ENCODE peak calls at places on chromosomes 12 and 14, in ten cellular contexts. Q, T, H, E, C, V, P, Z, S and L are unnamed samples.

GRCh38 chr12:26123482-26123980 is 1.3 kb downstream of the BHLHE41 start:
- DNase-seq in Q (no peak), T (no peak), H (no peak), E (no peak), C (no peak), V (no peak), P (no peak), Z (no peak), S (no peak), L (no peak)

GRCh38 chr12:44667461-44667860 is 208.7 kb downstream of the NELL2 start:
- DNase-seq in Q (no peak), T (no peak), H (no peak), E (no peak), C (no peak), V (no peak), P (no peak), Z (no peak), S (no peak), L (no peak)

GRCh38 chr12:66733321-66733720 is 54.4 kb upstream of the GRIP1 start:
- DNase-seq in Q (no peak), T (no peak), H (no peak), E (no peak), C (no peak), V (no peak), P (no peak), Z (no peak), S (no peak), L (no peak)

GRCh38 chr14:66601932-66602578 is 94.1 kb downstream of the GPHN start:
- DNase-seq in Q (no peak), T (no peak), H (no peak), E (no peak), C (no peak), V (no peak), P (no peak), Z (no peak), S (no peak), L (no peak)

GRCh38 chr14:69547701-69548348 is 26.8 kb downstream of the CCDC177 start:
- DNase-seq in Q (no peak), T (no peak), H (no peak), E (no peak), C (peak), V (no peak), P (no peak), Z (peak), S (peak), L (no peak)

GRCh38 chr12:131242741-131243496 is 289.2 kb downstream of the ADGRD1 start:
- DNase-seq in Q (no peak), T (no peak), H (no peak), E (no peak), C (no peak), V (peak), P (peak), Z (no peak), S (peak), L (no peak)

GRCh38 chr14:105980224-105980623 is 453.8 kb downstream of the TMEM121 start:
- DNase-seq in Q (no peak), T (no peak), H (no peak), E (no peak), C (no peak), V (peak), P (peak), Z (no peak), S (no peak), L (no peak)

GRCh38 chr14:99571303-99571986 is 32.6 kb downstream of the CCDC85C start:
- DNase-seq in Q (no peak), T (no peak), H (no peak), E (no peak), C (no peak), V (no peak), P (no peak), Z (no peak), S (no peak), L (no peak)

GRCh38 chr12:12294215-12295005 is 27.6 kb upstream of the LRP6 start:
- DNase-seq in Q (no peak), T (no peak), H (no peak), E (no peak), C (no peak), V (no peak), P (no peak), Z (peak), S (peak), L (no peak)

GRCh38 chr12:102120564-102120873 is 536 bp downstream of the PARPBP start:
- DNase-seq in Q (no peak), T (no peak), H (no peak), E (no peak), C (no peak), V (peak), P (no peak), Z (no peak), S (peak), L (no peak)

GRCh38 chr12:16184691-16185090 is 92.8 kb downstream of the SLC15A5 start:
- DNase-seq in Q (no peak), T (no peak), H (no peak), E (no peak), C (no peak), V (no peak), P (no peak), Z (no peak), S (no peak), L (no peak)

GRCh38 chr14:75612157-75612556 is 33.7 kb downstream of the FLVCR2 start:
- DNase-seq in Q (no peak), T (no peak), H (no peak), E (no peak), C (no peak), V (no peak), P (no peak), Z (no peak), S (no peak), L (no peak)

GRCh38 chr14:36217732-36218131 is 41.2 kb upstream of the PTCSC3 start:
- DNase-seq in Q (no peak), T (no peak), H (no peak), E (no peak), C (no peak), V (no peak), P (no peak), Z (no peak), S (no peak), L (no peak)

GRCh38 chr12:30755395-30755762 is 628 bp upstream of the CAPRIN2 start:
- DNase-seq in Q (no peak), T (no peak), H (no peak), E (no peak), C (no peak), V (no peak), P (no peak), Z (no peak), S (no peak), L (no peak)

GRCh38 chr14:38238332-38238731 is 17.6 kb downstream of the CLEC14A start:
- DNase-seq in Q (no peak), T (no peak), H (no peak), E (no peak), C (no peak), V (no peak), P (peak), Z (no peak), S (no peak), L (no peak)

GRCh38 chr14:20799955-20800544 is 2.6 kb downstream of the RNASE1 start:
- DNase-seq in Q (peak), T (no peak), H (no peak), E (no peak), C (no peak), V (no peak), P (peak), Z (no peak), S (no peak), L (no peak)

GRCh38 chr14:51139221-51139681 is 44.3 kb upstream of the TRIM9 start:
- DNase-seq in Q (no peak), T (no peak), H (no peak), E (no peak), C (no peak), V (peak), P (peak), Z (no peak), S (no peak), L (no peak)

GRCh38 chr14:91971188-91971778 is 23.8 kb upstream of the FBLN5 start:
- DNase-seq in Q (no peak), T (no peak), H (no peak), E (no peak), C (no peak), V (no peak), P (no peak), Z (no peak), S (no peak), L (no peak)

GRCh38 chr14:71103662-71104484 is 196.6 kb downstream of the PCNX1 start:
- DNase-seq in Q (no peak), T (peak), H (no peak), E (no peak), C (no peak), V (peak), P (peak), Z (peak), S (peak), L (no peak)

GRCh38 chr14:102903248-102903888 is 19.1 kb upstream of the AMN start:
- DNase-seq in Q (no peak), T (no peak), H (no peak), E (no peak), C (no peak), V (no peak), P (no peak), Z (no peak), S (peak), L (no peak)

GRCh38 chr14:51963164-51963733 is 26.1 kb upstream of the RTRAF start:
- DNase-seq in Q (no peak), T (no peak), H (no peak), E (no peak), C (no peak), V (no peak), P (no peak), Z (peak), S (no peak), L (no peak)

GRCh38 chr12:106387847-106388246 is 30.3 kb downstream of the POLR3B start:
- DNase-seq in Q (no peak), T (no peak), H (no peak), E (no peak), C (no peak), V (no peak), P (no peak), Z (no peak), S (no peak), L (no peak)

GRCh38 chr12:31588976-31589375 is 2.0 kb downstream of the DENND5B start:
- DNase-seq in Q (no peak), T (no peak), H (no peak), E (no peak), C (no peak), V (no peak), P (no peak), Z (no peak), S (no peak), L (no peak)

GRCh38 chr14:64758711-64759554 is 54.7 kb downstream of the PLEKHG3 start:
- DNase-seq in Q (peak), T (peak), H (peak), E (no peak), C (no peak), V (no peak), P (no peak), Z (peak), S (no peak), L (no peak)

GRCh38 chr14:55604900-55605418 is 25.0 kb downstream of the KTN1 start:
- DNase-seq in Q (no peak), T (no peak), H (no peak), E (no peak), C (no peak), V (no peak), P (no peak), Z (no peak), S (no peak), L (no peak)

GRCh38 chr12:43551271-43551970 is 582 bp downstream of the ADAMTS20 start:
- DNase-seq in Q (no peak), T (no peak), H (peak), E (no peak), C (no peak), V (no peak), P (no peak), Z (peak), S (peak), L (no peak)

GRCh38 chr12:92696240-92696639 is 6.5 kb upstream of the PLEKHG7 start:
- DNase-seq in Q (peak), T (no peak), H (no peak), E (no peak), C (no peak), V (no peak), P (peak), Z (peak), S (no peak), L (no peak)

GRCh38 chr12:127888948-127889347 is 378.0 kb upstream of the TMEM132C start:
- DNase-seq in Q (no peak), T (peak), H (no peak), E (no peak), C (no peak), V (no peak), P (no peak), Z (peak), S (no peak), L (no peak)

GRCh38 chr12:46267618-46268348 is 1.1 kb downstream of the SLC38A1 start:
- DNase-seq in Q (peak), T (peak), H (peak), E (peak), C (peak), V (peak), P (peak), Z (peak), S (peak), L (no peak)

GRCh38 chr12:45284096-45284901 is 68.4 kb downstream of the ANO6 start:
- DNase-seq in Q (no peak), T (peak), H (no peak), E (no peak), C (no peak), V (no peak), P (no peak), Z (peak), S (peak), L (no peak)

GRCh38 chr12:75981773-75982564 is 49.6 kb downstream of the PHLDA1 start:
- DNase-seq in Q (no peak), T (no peak), H (no peak), E (no peak), C (no peak), V (no peak), P (peak), Z (no peak), S (no peak), L (no peak)

GRCh38 chr14:76904100-76904739 is 78.0 kb downstream of the LRRC74A start:
- DNase-seq in Q (peak), T (peak), H (no peak), E (no peak), C (no peak), V (peak), P (no peak), Z (peak), S (no peak), L (no peak)

GRCh38 chr12:63086149-63086915 is 64.7 kb downstream of the AVPR1A start:
- DNase-seq in Q (no peak), T (no peak), H (no peak), E (no peak), C (no peak), V (no peak), P (no peak), Z (no peak), S (no peak), L (no peak)